ENCODE peak calls at places on chromosomes 5 and 9, in ten cellular contexts. H, R, G, A, E, W, J, K, I and S are unnamed samples. For H3K27me3 and H3K4me1, the result is how much of the 10 kb centered on the place peaks cover.

GRCh38 chr5:110377411-110378392 is 348.8 kb downstream of the TMEM232 start:
- DNase-seq in H (no peak), R (peak), G (no peak), A (no peak), E (no peak), W (no peak), J (no peak), K (no peak), I (no peak), S (peak)

GRCh38 chr5:136374003-136374402 is 8.7 kb upstream of the TRPC7 start:
- DNase-seq in H (peak), R (peak), G (no peak), A (no peak), E (no peak), W (no peak), J (peak), K (no peak), I (no peak), S (peak)

GRCh38 chr5:15367501-15367900 is 132.5 kb upstream of the FBXL7 start:
- DNase-seq in H (no peak), R (no peak), G (no peak), A (no peak), E (no peak), W (no peak), J (no peak), K (no peak), I (no peak), S (no peak)

GRCh38 chr5:76811214-76811613 is 7.6 kb upstream of the F2RL1 start:
- DNase-seq in H (no peak), R (peak), G (peak), A (no peak), E (no peak), W (no peak), J (no peak), K (no peak), I (no peak), S (peak)

GRCh38 chr5:57805170-57805569 is 322.6 kb upstream of the ACTBL2 start:
- DNase-seq in H (no peak), R (no peak), G (no peak), A (no peak), E (no peak), W (no peak), J (no peak), K (no peak), I (no peak), S (no peak)

GRCh38 chr5:68251386-68251785 is 35.8 kb downstream of the PIK3R1 start:
- DNase-seq in H (no peak), R (no peak), G (no peak), A (no peak), E (no peak), W (no peak), J (peak), K (no peak), I (no peak), S (no peak)

GRCh38 chr9:97954550-97954989 is 16.6 kb upstream of the HEMGN start:
- DNase-seq in H (peak), R (peak), G (no peak), A (peak), E (peak), W (peak), J (peak), K (no peak), I (no peak), S (peak)

GRCh38 chr9:125631391-125632085 is 75.5 kb downstream of the MAPKAP1 start:
- DNase-seq in H (peak), R (peak), G (no peak), A (peak), E (peak), W (no peak), J (peak), K (no peak), I (no peak), S (peak)

GRCh38 chr5:97600486-97600885 is 417.4 kb upstream of the RIOK2 start:
- DNase-seq in H (no peak), R (peak), G (no peak), A (no peak), E (no peak), W (no peak), J (no peak), K (no peak), I (no peak), S (peak)

GRCh38 chr5:149392718-149393117 is 13.6 kb upstream of the IL17B start:
- DNase-seq in H (no peak), R (peak), G (no peak), A (no peak), E (no peak), W (no peak), J (peak), K (no peak), I (no peak), S (peak)

GRCh38 chr9:136010176-136010575 is 49.0 kb upstream of the UBAC1 start:
- DNase-seq in H (no peak), R (no peak), G (no peak), A (no peak), E (no peak), W (no peak), J (no peak), K (no peak), I (peak), S (no peak)

GRCh38 chr5:37839441-37840035 is 303 bp downstream of the GDNF start:
- DNase-seq in H (peak), R (peak), G (no peak), A (no peak), E (no peak), W (no peak), J (peak), K (no peak), I (no peak), S (peak)

GRCh38 chr5:82019342-82020138 is 47.7 kb downstream of the ATG10 start:
- DNase-seq in H (no peak), R (no peak), G (no peak), A (no peak), E (no peak), W (no peak), J (no peak), K (no peak), I (no peak), S (no peak)

GRCh38 chr9:97847474-97848236 is 5.4 kb upstream of the FOXE1 start:
- DNase-seq in H (peak), R (no peak), G (no peak), A (no peak), E (no peak), W (no peak), J (no peak), K (no peak), I (no peak), S (no peak)

GRCh38 chr9:36189978-36190377 is 743 bp upstream of the CLTA start:
- DNase-seq in H (peak), R (peak), G (no peak), A (peak), E (no peak), W (no peak), J (no peak), K (no peak), I (no peak), S (no peak)

GRCh38 chr5:174109861-174110260 is 64.4 kb downstream of the NSG2 start:
- DNase-seq in H (no peak), R (no peak), G (no peak), A (no peak), E (no peak), W (no peak), J (no peak), K (peak), I (no peak), S (no peak)

GRCh38 chr5:113749334-113749733 is 235.8 kb downstream of the YTHDC2 start:
- DNase-seq in H (peak), R (no peak), G (no peak), A (no peak), E (no peak), W (no peak), J (no peak), K (no peak), I (no peak), S (peak)

GRCh38 chr9:86341007-86341491 is 13.2 kb downstream of the TUT7 start:
- DNase-seq in H (no peak), R (peak), G (no peak), A (no peak), E (no peak), W (no peak), J (peak), K (no peak), I (no peak), S (no peak)

GRCh38 chr9:108245901-108246300 is 609.9 kb downstream of the ACTL7B start:
- DNase-seq in H (no peak), R (no peak), G (no peak), A (no peak), E (no peak), W (no peak), J (no peak), K (no peak), I (no peak), S (no peak)

GRCh38 chr5:171162602-171163001 is 146.4 kb upstream of the TLX3 start:
- DNase-seq in H (peak), R (peak), G (no peak), A (no peak), E (no peak), W (no peak), J (peak), K (no peak), I (no peak), S (no peak)

GRCh38 chr5:111075520-111075919 is 4.0 kb downstream of the TSLP start:
- DNase-seq in H (no peak), R (peak), G (no peak), A (no peak), E (no peak), W (peak), J (peak), K (no peak), I (no peak), S (peak)

GRCh38 chr9:93612796-93613154 is 36.4 kb downstream of the PHF2 start:
- DNase-seq in H (no peak), R (no peak), G (no peak), A (no peak), E (no peak), W (no peak), J (no peak), K (peak), I (no peak), S (peak)

GRCh38 chr5:6994097-6994496 is 280.9 kb downstream of the TENT4A start:
- DNase-seq in H (no peak), R (no peak), G (no peak), A (no peak), E (no peak), W (no peak), J (no peak), K (no peak), I (no peak), S (no peak)

GRCh38 chr9:107827884-107828283 is 338.3 kb upstream of the KLF4 start:
- DNase-seq in H (no peak), R (no peak), G (no peak), A (no peak), E (no peak), W (no peak), J (no peak), K (no peak), I (no peak), S (no peak)

GRCh38 chr5:32932231-32932935 is 221.3 kb downstream of the NPR3 start:
- DNase-seq in H (no peak), R (peak), G (no peak), A (no peak), E (no peak), W (no peak), J (no peak), K (no peak), I (no peak), S (no peak)

DNA sequence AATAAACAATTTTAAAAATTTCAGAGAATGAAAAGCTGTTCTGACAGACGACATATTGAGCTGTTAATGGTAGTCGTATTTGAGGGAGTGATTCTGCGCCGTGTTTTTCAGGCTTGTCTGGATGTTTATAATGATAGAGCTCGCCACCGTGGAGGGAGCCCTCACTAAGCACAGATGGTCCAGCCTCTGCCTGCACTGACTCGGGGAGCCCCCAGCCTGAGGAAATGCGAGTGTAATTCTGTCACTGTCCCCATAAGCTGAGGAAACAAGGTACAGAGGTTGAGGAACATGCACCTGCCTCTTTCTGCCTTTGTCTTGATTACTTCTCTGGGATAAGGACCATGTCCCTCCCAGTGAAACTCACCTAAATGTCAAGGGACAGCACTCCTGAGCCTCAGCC is 7.4 kb upstream of the DBH start:
- DNase-seq in H (no peak), R (no peak), G (no peak), A (no peak), E (no peak), W (no peak), J (no peak), K (no peak), I (no peak), S (no peak)
- H3K27me3 ChIP-seq in H (under half), R (under half), G (under half), A (under half), E (under half), W (under half), J (under half), K (under half), I (under half), S (under half)

GRCh38 chr9:99130069-99130468 is 25.2 kb downstream of the TGFBR1 start:
- DNase-seq in H (peak), R (no peak), G (no peak), A (no peak), E (no peak), W (no peak), J (no peak), K (no peak), I (no peak), S (peak)
- H3K4me1 ChIP-seq in H (under half), R (under half), G (half or more), A (under half), E (half or more), W (under half), J (under half), K (under half), I (under half), S (half or more)

GRCh38 chr9:113929634-113930092 is 53.6 kb downstream of the ZNF618 start:
- DNase-seq in H (no peak), R (peak), G (no peak), A (no peak), E (no peak), W (no peak), J (peak), K (no peak), I (no peak), S (peak)

GRCh38 chr9:113926211-113926610 is 50.1 kb downstream of the ZNF618 start:
- DNase-seq in H (no peak), R (no peak), G (no peak), A (no peak), E (no peak), W (no peak), J (no peak), K (no peak), I (no peak), S (no peak)

GRCh38 chr9:113927277-113927676 is 51.2 kb downstream of the ZNF618 start:
- DNase-seq in H (peak), R (no peak), G (no peak), A (no peak), E (no peak), W (no peak), J (no peak), K (no peak), I (no peak), S (no peak)

GRCh38 chr9:113930384-113930783 is 54.3 kb downstream of the ZNF618 start:
- DNase-seq in H (no peak), R (no peak), G (no peak), A (no peak), E (no peak), W (peak), J (no peak), K (no peak), I (no peak), S (no peak)

DNA sequence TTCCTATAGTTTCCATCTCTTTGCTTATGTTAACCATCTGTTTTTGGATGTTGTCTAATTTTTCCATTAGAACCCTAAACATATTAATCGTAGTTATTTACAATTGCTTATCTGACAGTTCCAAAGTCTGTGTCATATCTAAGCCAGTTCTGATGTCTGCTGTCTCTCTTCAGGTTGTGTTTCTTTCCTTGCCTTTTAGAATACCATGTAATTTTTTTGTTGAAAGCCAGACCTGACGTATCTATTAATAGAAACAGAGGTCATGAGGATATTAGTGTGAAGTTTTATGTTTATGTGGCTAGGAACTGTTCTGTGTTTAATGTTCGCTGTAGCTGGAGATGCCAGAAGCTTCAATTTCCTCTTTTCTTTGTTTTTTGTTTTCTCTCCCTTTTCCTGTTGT is 52.2 kb downstream of the ZNF618 start:
- DNase-seq in H (no peak), R (no peak), G (no peak), A (no peak), E (no peak), W (no peak), J (no peak), K (no peak), I (no peak), S (no peak)
- H3K27ac ChIP-seq in H (no peak), R (no peak), G (no peak), A (no peak), E (no peak), W (no peak), J (no peak), K (no peak), I (no peak), S (no peak)

GRCh38 chr9:124042168-124042775 is 30.7 kb downstream of the LHX2 start:
- DNase-seq in H (no peak), R (peak), G (no peak), A (no peak), E (no peak), W (no peak), J (no peak), K (no peak), I (no peak), S (no peak)
- H3K27me3 ChIP-seq in H (half or more), R (under half), G (under half), A (under half), E (under half), W (under half), J (half or more), K (under half), I (under half), S (half or more)

DNA sequence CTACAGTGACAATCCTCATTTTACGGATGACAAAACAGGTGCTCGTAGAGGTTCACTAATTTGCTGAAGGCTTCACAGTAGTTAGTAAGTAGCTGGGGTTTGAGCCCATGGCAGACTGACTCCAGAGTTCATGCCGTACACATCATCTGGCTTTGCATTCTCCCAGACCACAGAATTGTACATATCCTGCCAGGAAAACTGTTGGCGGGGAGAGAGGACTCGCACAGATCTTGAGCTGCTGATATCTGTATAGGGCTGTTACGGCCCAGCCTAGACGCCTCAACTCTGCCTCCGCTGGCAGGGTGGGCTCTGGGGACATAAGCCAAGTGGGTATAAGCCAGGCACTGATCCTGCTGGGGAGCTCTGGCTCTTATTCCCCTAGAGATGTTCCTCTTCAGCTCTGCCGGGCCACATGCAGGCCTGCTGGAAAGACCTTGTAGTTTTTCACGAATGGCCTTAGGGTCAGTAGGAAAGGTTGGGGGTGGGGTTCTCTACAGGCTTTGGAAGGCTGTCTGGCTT is 16.3 kb downstream of the LARP1 start:
- DNase-seq in H (peak), R (peak), G (no peak), A (no peak), E (no peak), W (no peak), J (peak), K (no peak), I (no peak), S (no peak)
- H3K4me1 ChIP-seq in H (half or more), R (under half), G (under half), A (under half), E (half or more), W (under half), J (half or more), K (under half), I (half or more), S (under half)

GRCh38 chr9:21690561-21690960 is 111.9 kb upstream of the MTAP start:
- DNase-seq in H (no peak), R (peak), G (no peak), A (no peak), E (no peak), W (no peak), J (peak), K (no peak), I (no peak), S (no peak)
- H3K27ac ChIP-seq in H (no peak), R (peak), G (peak), A (no peak), E (no peak), W (no peak), J (no peak), K (no peak), I (no peak), S (no peak)

GRCh38 chr5:93607367-93608258 is 24.6 kb downstream of the NR2F1 start:
- DNase-seq in H (peak), R (peak), G (no peak), A (no peak), E (peak), W (no peak), J (peak), K (no peak), I (no peak), S (peak)
- H3K27me3 ChIP-seq in H (half or more), R (half or more), G (half or more), A (half or more), E (half or more), W (under half), J (half or more), K (under half), I (half or more), S (half or more)

GRCh38 chr9:4829956-4830355 is 37.2 kb downstream of the RCL1 start:
- DNase-seq in H (no peak), R (peak), G (no peak), A (no peak), E (no peak), W (no peak), J (no peak), K (no peak), I (no peak), S (peak)
- H3K4me1 ChIP-seq in H (under half), R (half or more), G (under half), A (under half), E (under half), W (under half), J (under half), K (under half), I (under half), S (under half)

DNA sequence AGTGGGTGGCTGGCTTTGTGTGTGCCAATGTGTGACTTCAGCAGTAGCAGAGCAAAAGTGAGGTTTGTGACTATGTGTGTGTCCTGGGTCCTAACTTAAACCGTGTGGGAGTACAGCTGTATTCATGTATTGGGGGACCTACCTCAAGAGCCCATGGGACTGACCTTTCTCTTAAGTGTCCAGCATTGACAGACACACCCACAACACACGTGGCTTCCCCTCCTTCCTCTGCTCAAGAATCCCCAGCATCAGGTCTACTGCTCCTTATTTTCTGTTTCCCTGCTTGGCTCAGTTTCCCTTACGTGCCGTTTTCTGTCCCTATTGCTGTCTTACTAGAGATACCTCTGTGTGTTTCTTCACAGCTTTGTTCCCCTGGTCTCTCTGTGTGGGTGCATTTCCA is 623 bp downstream of the IL11RA start:
- DNase-seq in H (no peak), R (peak), G (no peak), A (no peak), E (no peak), W (no peak), J (peak), K (no peak), I (no peak), S (no peak)
- H3K27ac ChIP-seq in H (no peak), R (peak), G (peak), A (peak), E (peak), W (peak), J (peak), K (peak), I (peak), S (no peak)